ENCODE peak calls at places on chromosomes 5 and 9, in four cellular contexts. B is fibroblast of lung, I is right atrium auricular region, M is astrocyte. O is an unnamed sample.
A peak's percentile ranks its signal among the peaks of the same experiment; 100 is the strongest.

GRCh38 chr5:134647750-134648424 is 698 bp upstream of the SEC24A start:
- DNase-seq in B (peak; percentile 53), I (no peak), M (peak; percentile 58), O (no peak)

GRCh38 chr5:172858990-172859811 is 25.1 kb downstream of the ERGIC1 start:
- DNase-seq in B (peak; percentile 78), I (peak; percentile 96), M (peak; percentile 78), O (peak; percentile 94)

GRCh38 chr9:110083866-110084265 is 124.1 kb downstream of the C9orf152 start:
- DNase-seq in B (no peak), I (no peak), M (no peak), O (no peak)

GRCh38 chr9:92647671-92648446 is 22.1 kb downstream of the IPPK start:
- DNase-seq in B (no peak), I (peak; percentile 52), M (no peak), O (peak; percentile 49)

GRCh38 chr9:35729700-35730485 is 2.1 kb downstream of the TLN1 start:
- DNase-seq in B (peak; percentile 82), I (peak; percentile 74), M (peak; percentile 81), O (peak; percentile 84)

GRCh38 chr9:95366731-95367325 is 49.3 kb upstream of the FANCC start:
- DNase-seq in B (no peak), I (no peak), M (peak; percentile 47), O (no peak)

GRCh38 chr5:151319334-151319733 is 15.8 kb upstream of the SLC36A3 start:
- DNase-seq in B (peak; percentile 6), I (peak; percentile 62), M (no peak), O (no peak)

GRCh38 chr5:142097681-142098080 is 10.9 kb upstream of the NDFIP1 start:
- DNase-seq in B (no peak), I (no peak), M (no peak), O (no peak)

GRCh38 chr5:174045470-174046025 is at the start of gene NSG2:
- DNase-seq in B (peak; percentile 78), I (peak; percentile 62), M (peak; percentile 90), O (no peak)

GRCh38 chr9:127684576-127684975 is 22.2 kb upstream of the CFAP157 start:
- DNase-seq in B (peak; percentile 19), I (no peak), M (peak; percentile 35), O (no peak)

GRCh38 chr9:92141144-92142129 is 26.2 kb upstream of the SPTLC1 start:
- DNase-seq in B (peak; percentile 27), I (peak; percentile 56), M (no peak), O (no peak)

GRCh38 chr5:109910874-109911273 is 221.1 kb downstream of the MAN2A1 start:
- DNase-seq in B (no peak), I (no peak), M (no peak), O (no peak)

GRCh38 chr9:131273146-131273545 is 3.2 kb downstream of the FAM78A start:
- DNase-seq in B (no peak), I (no peak), M (no peak), O (no peak)

GRCh38 chr9:107948086-107948485 is 458.5 kb upstream of the KLF4 start:
- DNase-seq in B (no peak), I (no peak), M (no peak), O (no peak)

GRCh38 chr9:129351058-129351641 is 173.1 kb upstream of the IER5L start:
- DNase-seq in B (peak; percentile 36), I (no peak), M (no peak), O (no peak)

GRCh38 chr5:55895276-55895675 is 44.1 kb downstream of the IL31RA start:
- DNase-seq in B (no peak), I (no peak), M (no peak), O (no peak)

GRCh38 chr5:9924614-9925013 is 294.5 kb upstream of the TAS2R1 start:
- DNase-seq in B (peak; percentile 96), I (no peak), M (peak; percentile 98), O (no peak)

GRCh38 chr9:114088571-114089170 is 10.4 kb downstream of the KIF12 start:
- DNase-seq in B (no peak), I (no peak), M (no peak), O (no peak)

GRCh38 chr9:131618071-131618479 is 72.8 kb downstream of the PRRT1B start:
- DNase-seq in B (no peak), I (peak; percentile 78), M (no peak), O (no peak)

GRCh38 chr9:23172979-23173637 is 652.9 kb downstream of the ELAVL2 start:
- DNase-seq in B (no peak), I (no peak), M (no peak), O (no peak)

GRCh38 chr9:755454-756381 is 85.8 kb upstream of the DMRT1 start:
- DNase-seq in B (peak; percentile 86), I (peak; percentile 64), M (peak; percentile 94), O (no peak)

GRCh38 chr5:135122797-135123196 is 88.8 kb upstream of the PITX1 start:
- DNase-seq in B (no peak), I (no peak), M (no peak), O (no peak)

GRCh38 chr5:40682431-40683017 is 2.8 kb downstream of the PTGER4 start:
- DNase-seq in B (peak; percentile 70), I (no peak), M (no peak), O (no peak)

GRCh38 chr9:135478191-135478590 is 1.4 kb upstream of the PPP1R26 start:
- DNase-seq in B (no peak), I (no peak), M (no peak), O (no peak)

GRCh38 chr9:135480942-135481315 is 1.3 kb downstream of the PPP1R26 start:
- DNase-seq in B (no peak), I (no peak), M (no peak), O (no peak)

GRCh38 chr9:135480071-135480941 is 724 bp downstream of the PPP1R26 start:
- DNase-seq in B (peak; percentile 21), I (no peak), M (no peak), O (no peak)

GRCh38 chr9:135479469-135480052 is at the start of gene PPP1R26:
- DNase-seq in B (no peak), I (no peak), M (no peak), O (no peak)

GRCh38 chr9:135478858-135479468 is 619 bp upstream of the PPP1R26 start:
- DNase-seq in B (peak; percentile 23), I (peak; percentile 61), M (no peak), O (no peak)
- H3K4me3 ChIP-seq in B (no peak overlapping the region), I (peak overlapping the region; percentile 75), M (no peak overlapping the region), O (peak overlapping the region; percentile 99)

GRCh38 chr9:135908334-135909204 is 1.2 kb upstream of the CAMSAP1 start:
- DNase-seq in B (no peak), I (no peak), M (no peak), O (no peak)
- H3K27ac ChIP-seq in B (no peak overlapping the region), I (peak overlapping the region; percentile 85), M (peak overlapping the region; percentile 2), O (peak overlapping the region; percentile 68)

GRCh38 chr5:108681079-108681921 is 66.4 kb upstream of the FER start:
- DNase-seq in B (peak; percentile 86), I (no peak), M (peak; percentile 56), O (no peak)
- TF ChIP-seq CTCF in B (peak; percentile 86), I (peak; percentile 86), M (peak; percentile 84), O (peak; percentile 79)

GRCh38 chr9:111400564-111400898 is 70.5 kb upstream of the OR2K2 start:
- DNase-seq in B (no peak), I (no peak), M (peak; percentile 34), O (no peak)

GRCh38 chr9:111405701-111406100 is 75.7 kb upstream of the OR2K2 start:
- DNase-seq in B (no peak), I (no peak), M (no peak), O (no peak)

GRCh38 chr9:111393971-111394370 is 63.9 kb upstream of the OR2K2 start:
- DNase-seq in B (no peak), I (no peak), M (peak; percentile 25), O (no peak)

GRCh38 chr9:111399211-111399739 is 69.3 kb upstream of the OR2K2 start:
- DNase-seq in B (no peak), I (no peak), M (no peak), O (no peak)

DNA sequence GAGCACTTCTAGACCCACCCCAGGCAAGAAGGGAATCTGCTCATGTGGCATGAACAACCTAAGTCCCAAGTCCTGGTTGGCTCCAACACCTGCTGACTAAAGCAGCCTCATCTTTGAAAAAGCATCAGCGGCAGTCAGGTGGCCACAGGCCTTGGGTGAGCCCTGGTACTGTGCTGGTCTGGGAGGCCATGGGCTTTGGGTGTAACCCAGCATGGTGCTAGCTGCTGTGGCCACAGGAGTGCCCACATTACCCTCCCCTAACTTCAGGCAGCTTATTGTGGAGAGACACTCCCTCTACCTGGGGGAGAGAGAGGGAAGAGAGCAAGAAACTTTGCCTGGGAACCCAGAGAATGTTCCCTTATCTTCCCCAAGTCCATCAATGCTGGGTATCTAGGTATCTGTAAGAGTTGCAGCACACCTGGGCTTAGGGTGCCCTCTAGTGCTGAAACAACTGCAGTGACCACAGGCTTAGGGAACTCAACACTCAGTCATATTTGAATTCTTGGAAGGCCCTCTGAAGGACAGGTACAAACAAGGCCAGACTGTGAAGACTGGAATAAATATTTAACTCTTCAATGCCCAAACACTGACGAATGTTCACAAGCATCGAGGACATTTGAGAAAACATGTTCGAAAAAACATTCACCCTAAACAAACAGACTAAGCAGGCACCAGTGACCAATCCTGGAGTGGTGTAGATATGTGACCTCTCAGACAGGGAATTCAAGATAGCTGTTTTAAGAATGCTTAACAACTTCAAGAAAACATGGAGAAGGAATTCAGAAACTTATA is 69.9 kb upstream of the OR2K2 start:
- DNase-seq in B (peak; percentile 38), I (no peak), M (no peak), O (no peak)
- H3K4me3 ChIP-seq in B (no peak overlapping the region), I (no peak overlapping the region), M (no peak overlapping the region), O (no peak overlapping the region)

DNA sequence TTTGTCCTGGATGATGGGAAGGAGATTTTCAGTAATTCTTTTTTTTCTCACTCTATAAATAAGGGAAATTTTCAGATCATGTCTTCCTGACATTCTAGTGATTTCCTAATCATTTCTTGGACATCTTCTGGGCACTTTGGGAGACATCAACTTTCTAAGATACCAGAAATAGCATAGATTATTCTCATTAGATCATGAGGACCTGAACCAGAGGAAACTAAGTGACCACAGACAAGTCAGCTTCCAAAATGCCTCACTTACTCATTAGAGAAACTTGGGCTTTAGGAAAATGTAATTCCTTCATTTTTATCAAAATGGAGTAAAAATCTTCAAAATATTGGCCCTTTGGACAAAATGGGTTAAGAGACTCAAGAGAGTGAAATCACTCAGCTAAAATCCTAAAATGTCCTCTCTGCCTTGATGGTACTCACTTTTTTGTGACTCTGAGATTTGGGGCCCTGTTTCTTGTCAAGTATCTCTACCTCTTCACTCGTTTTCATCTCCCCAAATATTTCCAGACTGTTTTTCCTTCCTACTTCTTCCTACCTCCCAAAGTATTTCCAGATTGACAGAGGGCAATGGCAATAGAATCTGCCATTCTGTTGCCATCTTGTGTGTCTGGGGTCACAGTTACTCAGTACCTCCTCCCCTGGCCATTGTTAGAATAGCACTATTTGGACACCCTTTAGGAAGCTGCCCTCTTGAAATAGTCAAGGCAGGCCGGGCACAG is 194.5 kb downstream of the NR3C1 start:
- DNase-seq in B (no peak), I (no peak), M (peak; percentile 57), O (no peak)
- H3K27ac ChIP-seq in B (no peak overlapping the region), I (peak overlapping the region; percentile 22), M (no peak overlapping the region), O (no peak overlapping the region)